ENCODE peak calls at places on chromosomes 7 and 10, in eight cellular contexts. D is upper lobe of right lung, C is endodermal cell, Q is heart left ventricle, N is uterus, O is OCI-LY7, U is A549, Z is Panc1. Y is an unnamed sample.

GRCh38 chr10:129097776-129098175 is 369.3 kb upstream of the MGMT start:
- DNase-seq in D (no peak), C (no peak), Q (no peak), N (no peak), O (no peak), U (no peak), Z (no peak), Y (no peak)

GRCh38 chr7:40551685-40552576 is 417.1 kb downstream of the SUGCT start:
- DNase-seq in D (no peak), C (no peak), Q (peak; percentile 21), N (no peak), O (no peak), U (no peak), Z (no peak), Y (no peak)

GRCh38 chr7:88401009-88401623 is 94.4 kb upstream of the STEAP4 start:
- DNase-seq in D (no peak), C (no peak), Q (no peak), N (no peak), O (peak; percentile 21), U (peak; percentile 4), Z (no peak), Y (no peak)

GRCh38 chr7:22193361-22194016 is 163.5 kb downstream of the RAPGEF5 start:
- DNase-seq in D (no peak), C (peak; percentile 91), Q (peak; percentile 20), N (peak; percentile 17), O (no peak), U (no peak), Z (no peak), Y (peak; percentile 75)

GRCh38 chr10:82319046-82319445 is 444.1 kb downstream of the NRG3 start:
- DNase-seq in D (no peak), C (no peak), Q (no peak), N (no peak), O (no peak), U (no peak), Z (no peak), Y (no peak)

GRCh38 chr7:12701433-12701832 is 14.0 kb downstream of the ARL4A start:
- DNase-seq in D (no peak), C (no peak), Q (no peak), N (no peak), O (no peak), U (no peak), Z (no peak), Y (no peak)

GRCh38 chr10:30606313-30606712 is 23.2 kb downstream of the LYZL2 start:
- DNase-seq in D (no peak), C (peak; percentile 17), Q (no peak), N (no peak), O (no peak), U (no peak), Z (no peak), Y (no peak)

GRCh38 chr10:34305189-34305588 is 509.9 kb downstream of the PARD3 start:
- DNase-seq in D (peak; percentile 88), C (peak; percentile 95), Q (no peak), N (no peak), O (peak; percentile 1), U (no peak), Z (no peak), Y (no peak)

GRCh38 chr10:80132299-80133139 is at the start of gene PLAC9:
- DNase-seq in D (no peak), C (peak; percentile 84), Q (peak; percentile 58), N (no peak), O (no peak), U (peak; percentile 18), Z (no peak), Y (no peak)

GRCh38 chr7:144063710-144064109 is 5.9 kb upstream of the OR2A25 start:
- DNase-seq in D (no peak), C (peak; percentile 56), Q (no peak), N (no peak), O (no peak), U (no peak), Z (no peak), Y (no peak)

GRCh38 chr10:107440741-107441140 is 276.2 kb upstream of the SORCS1 start:
- DNase-seq in D (no peak), C (no peak), Q (no peak), N (no peak), O (no peak), U (no peak), Z (no peak), Y (no peak)

GRCh38 chr10:126158537-126158936 is 229.7 kb downstream of the ADAM12 start:
- DNase-seq in D (no peak), C (no peak), Q (no peak), N (no peak), O (no peak), U (no peak), Z (no peak), Y (no peak)

GRCh38 chr10:126160971-126161630 is 227.2 kb downstream of the ADAM12 start:
- DNase-seq in D (no peak), C (peak; percentile 65), Q (no peak), N (no peak), O (no peak), U (no peak), Z (no peak), Y (no peak)

GRCh38 chr10:126158090-126158489 is 230.2 kb downstream of the ADAM12 start:
- DNase-seq in D (no peak), C (no peak), Q (no peak), N (no peak), O (no peak), U (no peak), Z (no peak), Y (no peak)

GRCh38 chr10:126161691-126162090 is 226.6 kb downstream of the ADAM12 start:
- DNase-seq in D (no peak), C (no peak), Q (no peak), N (no peak), O (no peak), U (no peak), Z (no peak), Y (no peak)

DNA sequence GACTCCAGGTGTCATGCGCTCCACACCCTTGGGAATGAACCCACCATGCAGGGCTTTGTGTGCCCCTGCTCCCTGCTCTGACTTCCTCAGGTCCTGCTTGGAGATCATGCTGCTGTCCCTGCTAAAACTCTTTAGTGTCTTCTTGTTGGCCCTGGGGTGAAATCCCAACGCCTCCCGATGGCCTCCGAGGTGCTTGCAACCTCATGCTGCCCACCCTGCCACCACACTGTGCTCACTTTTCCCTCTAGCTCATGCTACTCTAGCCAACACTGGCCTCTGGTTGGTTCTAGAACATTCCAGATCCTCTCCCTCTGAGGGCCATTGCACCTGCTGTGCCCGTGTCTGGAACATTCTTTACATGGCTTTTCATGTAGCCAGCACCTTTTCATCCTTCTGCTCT is 227.7 kb downstream of the ADAM12 start:
- DNase-seq in D (no peak), C (peak; percentile 73), Q (no peak), N (no peak), O (no peak), U (no peak), Z (no peak), Y (no peak)
- TF ChIP-seq CTCF in D (no peak), C (no peak), Q (no peak), N (no peak), O (no peak), U (no peak), Z (no peak), Y (no peak)

DNA sequence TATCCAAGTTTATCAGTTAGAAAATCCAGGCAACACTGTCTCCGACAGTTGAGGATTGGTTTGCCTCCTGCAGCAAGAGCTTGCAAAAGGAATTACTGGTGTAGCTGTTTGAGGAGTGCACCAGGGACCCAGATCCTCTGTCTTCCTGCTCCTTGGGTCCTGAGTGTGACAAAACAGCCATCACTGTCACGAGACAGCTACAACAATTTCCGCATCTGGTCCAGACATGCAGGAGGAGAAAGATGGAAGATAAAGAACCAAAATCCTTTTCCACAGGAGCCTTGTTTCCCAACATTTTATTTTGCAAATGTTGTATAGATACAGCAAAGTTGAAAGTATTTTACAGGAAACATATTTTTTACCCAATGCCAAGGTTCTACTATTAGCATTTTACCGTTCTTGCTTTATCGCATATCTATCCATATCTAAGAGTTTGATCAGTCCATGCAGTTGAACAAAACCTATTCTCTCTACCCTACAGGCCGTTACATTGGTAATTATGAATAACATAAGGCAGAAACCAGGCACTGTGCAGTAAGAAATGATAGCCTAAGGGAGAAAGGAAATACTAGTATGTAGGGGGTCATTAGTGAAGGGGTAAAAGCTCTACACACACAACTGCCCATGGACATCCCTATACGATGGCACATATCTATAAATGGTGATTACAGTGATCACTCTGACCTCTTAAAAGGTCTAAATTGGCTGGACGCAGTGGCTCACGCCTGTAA is 54.9 kb downstream of the FAM204A start:
- DNase-seq in D (no peak), C (no peak), Q (no peak), N (no peak), O (no peak), U (no peak), Z (no peak), Y (no peak)
- H3K4me1 ChIP-seq in D (no peaks in the 10 kb centered on the region), C (no peaks in the 10 kb centered on the region), Q (no peaks in the 10 kb centered on the region), N (no peaks in the 10 kb centered on the region), O (no peaks in the 10 kb centered on the region), U (no peaks in the 10 kb centered on the region), Z (no peaks in the 10 kb centered on the region), Y (no peaks in the 10 kb centered on the region)

DNA sequence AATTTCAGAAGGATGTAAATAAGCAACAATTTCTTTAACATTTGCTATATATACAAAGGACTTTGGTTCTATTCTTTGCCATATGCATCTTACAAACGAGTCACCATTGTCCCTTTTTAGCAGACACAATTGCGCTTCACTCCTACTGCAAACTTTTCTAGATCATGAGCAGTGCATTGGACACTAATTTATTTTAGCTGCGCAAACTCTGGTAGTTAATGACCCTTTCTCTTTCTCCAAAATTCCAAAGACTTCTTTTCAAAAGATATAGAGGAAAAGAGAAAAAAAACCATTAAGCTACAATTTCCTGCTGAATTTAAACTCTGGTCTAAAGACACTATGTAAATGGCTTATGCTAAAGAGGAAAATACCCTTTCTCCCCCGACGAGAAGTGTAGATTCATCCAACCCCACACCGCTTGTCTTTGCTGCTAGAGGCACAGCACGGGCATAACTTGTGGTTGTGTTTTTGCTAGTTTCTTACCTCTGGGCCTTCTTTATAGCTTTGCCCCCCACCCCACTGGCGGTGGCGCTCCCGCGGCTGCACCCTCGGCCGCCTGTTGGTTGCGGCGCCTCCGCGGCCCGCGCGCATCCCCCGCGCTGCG is 84.0 kb downstream of the SNX10 start:
- DNase-seq in D (no peak), C (no peak), Q (no peak), N (no peak), O (peak; percentile 33), U (no peak), Z (no peak), Y (no peak)
- H3K4me3 ChIP-seq in D (peak overlapping the region; percentile 51), C (peak overlapping the region; percentile 78), Q (no peak overlapping the region), N (no peak overlapping the region), O (peak overlapping the region; percentile 55), U (peak overlapping the region; percentile 59), Z (peak overlapping the region; percentile 53), Y (peak overlapping the region; percentile 38)

DNA sequence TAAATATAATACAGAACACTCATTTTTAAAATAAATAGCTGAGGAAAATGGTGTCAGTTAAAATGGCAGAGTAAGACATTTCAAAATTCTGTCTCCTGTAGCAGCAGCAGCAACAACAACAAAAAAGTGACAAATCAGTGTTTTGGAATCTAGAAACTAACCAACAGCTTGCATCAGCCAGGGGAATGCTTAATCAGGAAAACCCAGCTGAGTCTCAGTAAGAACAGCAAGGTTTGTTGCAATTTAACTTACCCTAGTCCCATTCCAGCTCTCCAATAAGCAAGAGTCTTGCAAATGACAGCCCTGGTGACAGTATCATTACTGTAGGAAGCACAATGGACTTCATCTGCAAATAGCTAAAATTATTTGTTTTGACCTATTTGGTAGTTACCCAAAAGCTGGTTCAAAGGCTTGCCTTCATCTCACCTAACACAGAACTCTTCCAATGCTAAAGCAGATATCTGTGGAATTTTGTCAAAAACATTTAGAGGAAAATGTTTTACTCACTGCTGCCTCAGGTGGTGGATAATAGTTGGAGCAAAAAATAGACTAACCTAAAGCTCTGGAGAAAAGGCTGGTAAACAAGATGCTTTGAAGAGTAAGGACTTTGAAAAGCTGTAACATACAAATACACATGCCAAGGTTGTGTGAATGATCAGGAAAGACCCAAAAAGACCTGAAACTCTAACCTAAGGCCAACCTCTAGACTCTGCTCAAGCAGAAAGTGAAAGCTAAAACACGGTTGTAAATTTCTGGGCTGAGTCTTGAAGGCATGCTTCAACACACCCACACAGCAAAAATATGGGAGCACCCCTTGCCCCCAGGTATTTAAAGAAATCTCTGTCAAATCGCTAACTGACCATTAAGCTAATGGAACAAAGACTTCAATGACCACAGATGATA is 9.9 kb upstream of the ARHGAP22 start:
- DNase-seq in D (no peak), C (peak; percentile 26), Q (no peak), N (no peak), O (no peak), U (peak; percentile 22), Z (no peak), Y (no peak)
- TF ChIP-seq CTCF in D (peak; percentile 31), C (peak; percentile 70), Q (no peak), N (no peak), O (peak; percentile 80), U (peak; percentile 16), Z (peak; percentile 54), Y (no peak)

Y was measured in pancreas.